ENCODE peak calls at places on chromosomes 7 and 10, in nine cellular contexts. G is body of pancreas; Z is right atrium auricular region; V is HepG2; O is GM13976; E is tibial nerve; M is Panc1; J is cardiac muscle cell; W is CD8-positive, alpha-beta T cell. R is an unnamed sample.

GRCh38 chr10:15805395-15806058 is 54.8 kb downstream of the MINDY3 start:
- DNase-seq in G (no peak), Z (no peak), V (no peak), O (no peak), E (no peak), M (no peak), J (no peak), W (no peak), R (no peak)

GRCh38 chr10:116160271-116160670 is 112.7 kb downstream of the GFRA1 start:
- DNase-seq in G (no peak), Z (no peak), V (no peak), O (no peak), E (no peak), M (no peak), J (no peak), W (no peak), R (no peak)

GRCh38 chr10:94546058-94546595 is 539 bp downstream of the HELLS start:
- DNase-seq in G (no peak), Z (no peak), V (peak), O (peak), E (no peak), M (peak), J (peak), W (no peak), R (no peak)

GRCh38 chr10:79358811-79359210 is 11.5 kb downstream of the PPIF start:
- DNase-seq in G (peak), Z (no peak), V (peak), O (peak), E (no peak), M (no peak), J (no peak), W (no peak), R (no peak)

GRCh38 chr10:132036887-132037675 is 28.7 kb upstream of the JAKMIP3 start:
- DNase-seq in G (peak), Z (no peak), V (no peak), O (no peak), E (no peak), M (no peak), J (peak), W (no peak), R (no peak)

GRCh38 chr7:7201583-7202374 is 19.4 kb downstream of the C1GALT1 start:
- DNase-seq in G (peak), Z (no peak), V (no peak), O (peak), E (no peak), M (no peak), J (no peak), W (peak), R (peak)

GRCh38 chr10:79380918-79381775 is 33.9 kb downstream of the PPIF start:
- DNase-seq in G (peak), Z (peak), V (no peak), O (no peak), E (no peak), M (no peak), J (no peak), W (no peak), R (no peak)

GRCh38 chr10:35906155-35906554 is 264.1 kb upstream of the FZD8 start:
- DNase-seq in G (no peak), Z (no peak), V (no peak), O (no peak), E (no peak), M (no peak), J (no peak), W (no peak), R (no peak)

GRCh38 chr7:19939746-19940145 is 166.3 kb upstream of the TMEM196 start:
- DNase-seq in G (no peak), Z (no peak), V (no peak), O (no peak), E (no peak), M (no peak), J (no peak), W (no peak), R (no peak)

GRCh38 chr7:123170333-123171016 is 29.3 kb downstream of the SLC13A1 start:
- DNase-seq in G (no peak), Z (no peak), V (no peak), O (no peak), E (no peak), M (no peak), J (no peak), W (no peak), R (no peak)

GRCh38 chr7:98745722-98746318 is 124.0 kb downstream of the TMEM130 start:
- DNase-seq in G (peak), Z (no peak), V (peak), O (peak), E (peak), M (peak), J (peak), W (peak), R (peak)

GRCh38 chr7:5652118-5652517 is 129.3 kb downstream of the RNF216 start:
- DNase-seq in G (no peak), Z (no peak), V (no peak), O (no peak), E (no peak), M (no peak), J (no peak), W (no peak), R (no peak)

GRCh38 chr7:120819861-120820260 is 38.1 kb downstream of the TSPAN12 start:
- DNase-seq in G (no peak), Z (no peak), V (no peak), O (no peak), E (no peak), M (no peak), J (no peak), W (no peak), R (no peak)

GRCh38 chr10:13268841-13269240 is 31.0 kb downstream of the PHYH start:
- DNase-seq in G (no peak), Z (no peak), V (no peak), O (no peak), E (no peak), M (no peak), J (no peak), W (no peak), R (no peak)

GRCh38 chr10:110548002-110548401 is 19.5 kb upstream of the SMC3 start:
- DNase-seq in G (no peak), Z (no peak), V (no peak), O (no peak), E (no peak), M (no peak), J (no peak), W (no peak), R (no peak)

GRCh38 chr10:117320050-117320665 is 55.1 kb downstream of the PDZD8 start:
- DNase-seq in G (no peak), Z (no peak), V (peak), O (peak), E (no peak), M (no peak), J (peak), W (no peak), R (no peak)

GRCh38 chr10:28798964-28799363 is 121.6 kb downstream of the BAMBI start:
- DNase-seq in G (no peak), Z (no peak), V (no peak), O (no peak), E (no peak), M (no peak), J (no peak), W (no peak), R (no peak)

GRCh38 chr10:28796606-28797512 is 119.5 kb downstream of the BAMBI start:
- DNase-seq in G (peak), Z (peak), V (no peak), O (no peak), E (peak), M (no peak), J (no peak), W (no peak), R (no peak)

GRCh38 chr10:28798428-28798955 is 121.2 kb downstream of the BAMBI start:
- DNase-seq in G (no peak), Z (no peak), V (no peak), O (no peak), E (no peak), M (no peak), J (no peak), W (no peak), R (no peak)

GRCh38 chr10:28800144-28800543 is 122.8 kb downstream of the BAMBI start:
- DNase-seq in G (no peak), Z (no peak), V (no peak), O (no peak), E (no peak), M (no peak), J (no peak), W (no peak), R (no peak)

DNA sequence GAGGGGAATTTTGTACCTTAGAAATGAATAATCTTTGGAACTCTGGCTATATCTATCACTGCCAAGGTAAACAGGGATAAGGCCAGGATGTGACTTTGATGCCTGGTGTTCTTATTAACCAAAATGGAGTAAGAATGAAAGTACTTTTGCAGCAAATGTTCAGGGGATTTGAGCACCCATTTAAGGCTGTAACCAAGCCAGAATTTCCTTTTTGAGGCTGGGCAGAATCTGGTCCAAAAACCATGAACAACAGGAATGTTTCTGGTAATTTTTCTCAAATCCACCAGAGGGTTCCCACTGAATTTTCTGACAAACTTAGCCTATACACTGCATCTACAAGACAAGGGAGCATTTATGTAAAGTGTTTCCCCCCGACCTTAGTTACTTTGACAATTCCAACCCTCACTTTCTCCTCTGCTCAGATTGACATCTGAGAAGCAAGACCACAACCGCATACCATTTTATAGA is 120.6 kb downstream of the BAMBI start:
- DNase-seq in G (no peak), Z (no peak), V (no peak), O (no peak), E (no peak), M (no peak), J (no peak), W (no peak), R (no peak)
- TF ChIP-seq CTCF in G (no peak), Z (no peak), V (no peak), O (no peak), E (no peak), M (no peak), J (peak), W (no peak), R (no peak)

GRCh38 chr7:41315764-41316163 is 387.1 kb downstream of the INHBA start:
- DNase-seq in G (no peak), Z (no peak), V (no peak), O (no peak), E (no peak), M (no peak), J (no peak), W (no peak), R (no peak)
- TF ChIP-seq CTCF in G (no peak), Z (no peak), V (peak), O (no peak), E (no peak), M (peak), J (peak), W (no peak), R (no peak)

GRCh38 chr10:80458263-80458625 is 4.1 kb downstream of the TSPAN14 start:
- DNase-seq in G (no peak), Z (no peak), V (no peak), O (no peak), E (no peak), M (no peak), J (no peak), W (no peak), R (no peak)

GRCh38 chr10:80458638-80459037 is 4.5 kb downstream of the TSPAN14 start:
- DNase-seq in G (no peak), Z (no peak), V (no peak), O (no peak), E (no peak), M (no peak), J (no peak), W (no peak), R (no peak)

GRCh38 chr10:80459047-80459865 is 5.1 kb downstream of the TSPAN14 start:
- DNase-seq in G (peak), Z (peak), V (no peak), O (peak), E (peak), M (no peak), J (no peak), W (no peak), R (peak)

GRCh38 chr10:80455461-80456345 is 1.6 kb downstream of the TSPAN14 start:
- DNase-seq in G (no peak), Z (no peak), V (no peak), O (no peak), E (no peak), M (no peak), J (no peak), W (no peak), R (no peak)

DNA sequence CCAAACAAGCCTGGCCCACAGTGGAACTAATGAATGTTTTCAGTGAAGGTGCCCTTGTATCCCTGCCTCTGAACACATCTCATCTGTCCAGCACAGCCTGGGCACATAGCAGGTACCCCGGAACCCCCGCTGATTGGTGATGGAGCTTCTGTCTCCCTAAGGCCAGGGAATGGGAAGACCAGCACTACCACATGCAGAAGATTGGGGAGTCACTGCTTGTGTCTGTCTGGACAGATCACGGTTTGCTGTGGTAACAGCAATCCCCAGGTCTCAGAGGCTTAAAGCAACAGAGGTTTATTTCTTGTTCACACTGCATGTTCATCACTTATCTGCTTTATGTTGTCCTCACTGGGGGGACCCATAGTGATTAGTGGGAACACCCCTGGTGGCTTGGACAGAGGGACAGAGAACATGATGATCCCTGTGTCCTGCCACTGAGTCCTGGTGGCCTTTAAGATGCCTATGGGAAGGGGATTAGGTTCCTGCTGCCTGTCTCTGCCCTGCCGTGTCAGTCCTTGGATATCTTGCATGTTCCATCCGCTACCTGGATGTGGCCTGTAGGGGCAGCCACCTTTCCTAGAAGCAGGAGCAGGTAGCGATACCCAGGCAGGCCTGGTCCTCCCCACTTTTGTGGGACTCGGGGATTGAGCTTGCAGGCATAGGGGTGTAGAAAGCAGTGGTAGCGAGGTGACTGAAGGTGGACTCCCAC is 3.6 kb downstream of the TSPAN14 start:
- DNase-seq in G (peak), Z (no peak), V (peak), O (no peak), E (no peak), M (no peak), J (no peak), W (no peak), R (no peak)
- TF ChIP-seq CTCF in G (no peak), Z (no peak), V (peak), O (no peak), E (no peak), M (no peak), J (no peak), W (no peak), R (no peak)

GRCh38 chr7:118590107-118590506 is 365.6 kb downstream of the ANKRD7 start:
- DNase-seq in G (no peak), Z (no peak), V (no peak), O (no peak), E (no peak), M (no peak), J (peak), W (no peak), R (no peak)
- TF ChIP-seq CTCF in G (no peak), Z (no peak), V (no peak), O (peak), E (no peak), M (peak), J (no peak), W (no peak), R (no peak)

GRCh38 chr10:47041401-47042198 is 130.4 kb downstream of the PTPN20 start:
- DNase-seq in G (no peak), Z (no peak), V (no peak), O (no peak), E (no peak), M (no peak), J (no peak), W (no peak), R (no peak)
- TF ChIP-seq CTCF in G (no peak), Z (no peak), V (no peak), O (no peak), E (no peak), M (no peak), J (no peak), W (no peak), R (no peak)